ENCODE peak calls at places on chromosomes 13 and 19, in seven cellular contexts. One of them, this sample, is unnamed.

GRCh38 chr13:41224113-41225110 is 30.0 kb upstream of the KBTBD7 start:
- DNase-seq in Calu3: no peak
- DNase-seq in activated naive CD4-positive, alpha-beta T cell: no peak
- DNase-seq in IMR-90: peak
- DNase-seq in memory B cell: no peak
- DNase-seq in SK-N-SH: no peak
- DNase-seq in CD8-positive, alpha-beta memory T cell: no peak
- DNase-seq in this sample: no peak

GRCh38 chr19:11481777-11482383 is 1.0 kb upstream of the ELAVL3 start:
- DNase-seq in Calu3: no peak
- DNase-seq in activated naive CD4-positive, alpha-beta T cell: peak
- DNase-seq in SK-N-SH: peak
- DNase-seq in IMR-90: peak
- DNase-seq in CD8-positive, alpha-beta memory T cell: peak
- DNase-seq in memory B cell: peak
- DNase-seq in this sample: peak

GRCh38 chr13:99310382-99311031 is 3.3 kb upstream of the GPR183 start:
- DNase-seq in memory B cell: no peak
- DNase-seq in activated naive CD4-positive, alpha-beta T cell: no peak
- DNase-seq in IMR-90: peak
- DNase-seq in Calu3: no peak
- DNase-seq in CD8-positive, alpha-beta memory T cell: no peak
- DNase-seq in SK-N-SH: peak
- DNase-seq in this sample: no peak

GRCh38 chr19:55579766-55580621 is 654 bp downstream of the ZNF579 start:
- DNase-seq in activated naive CD4-positive, alpha-beta T cell: no peak
- DNase-seq in memory B cell: no peak
- DNase-seq in IMR-90: peak
- DNase-seq in SK-N-SH: peak
- DNase-seq in CD8-positive, alpha-beta memory T cell: no peak
- DNase-seq in Calu3: no peak
- DNase-seq in this sample: no peak

GRCh38 chr19:55384576-55385235 is 614 bp upstream of the TMEM238 start:
- DNase-seq in CD8-positive, alpha-beta memory T cell: no peak
- DNase-seq in activated naive CD4-positive, alpha-beta T cell: no peak
- DNase-seq in memory B cell: no peak
- DNase-seq in IMR-90: no peak
- DNase-seq in SK-N-SH: peak
- DNase-seq in Calu3: peak
- DNase-seq in this sample: no peak

GRCh38 chr19:3671680-3672574 is 28.3 kb downstream of the PIP5K1C start:
- DNase-seq in CD8-positive, alpha-beta memory T cell: no peak
- DNase-seq in memory B cell: no peak
- DNase-seq in activated naive CD4-positive, alpha-beta T cell: no peak
- DNase-seq in IMR-90: peak
- DNase-seq in SK-N-SH: no peak
- DNase-seq in Calu3: no peak
- DNase-seq in this sample: no peak

GRCh38 chr13:98785405-98785804 is 32.9 kb upstream of the SLC15A1 start:
- DNase-seq in SK-N-SH: no peak
- DNase-seq in activated naive CD4-positive, alpha-beta T cell: no peak
- DNase-seq in IMR-90: no peak
- DNase-seq in CD8-positive, alpha-beta memory T cell: no peak
- DNase-seq in memory B cell: no peak
- DNase-seq in Calu3: no peak
- DNase-seq in this sample: no peak

GRCh38 chr13:90177519-90177918 is 1170.0 kb upstream of the MIR17HG start:
- DNase-seq in SK-N-SH: no peak
- DNase-seq in CD8-positive, alpha-beta memory T cell: no peak
- DNase-seq in Calu3: no peak
- DNase-seq in memory B cell: no peak
- DNase-seq in IMR-90: no peak
- DNase-seq in activated naive CD4-positive, alpha-beta T cell: no peak
- DNase-seq in this sample: no peak

GRCh38 chr19:2044709-2045500 is 6.1 kb downstream of the MKNK2 start:
- DNase-seq in IMR-90: no peak
- DNase-seq in Calu3: no peak
- DNase-seq in SK-N-SH: no peak
- DNase-seq in memory B cell: peak
- DNase-seq in activated naive CD4-positive, alpha-beta T cell: no peak
- DNase-seq in CD8-positive, alpha-beta memory T cell: no peak
- DNase-seq in this sample: no peak

GRCh38 chr13:84641491-84641890 is 759.2 kb upstream of the SLITRK1 start:
- DNase-seq in memory B cell: no peak
- DNase-seq in IMR-90: peak
- DNase-seq in Calu3: no peak
- DNase-seq in SK-N-SH: no peak
- DNase-seq in activated naive CD4-positive, alpha-beta T cell: no peak
- DNase-seq in CD8-positive, alpha-beta memory T cell: no peak
- DNase-seq in this sample: no peak

This sample was measured in SIG-M5.